ENCODE peak calls at places on chromosomes 13 and 19, in ten cellular contexts. One of them, this sample, is unnamed.

GRCh38 chr19:33302974-33303790 is 848 bp upstream of the CEBPA start:
- DNase-seq in AG04449: no peak
- DNase-seq in MCF 10A: peak
- DNase-seq in RWPE1: peak
- DNase-seq in testis: peak
- DNase-seq in cardiac muscle cell: peak
- DNase-seq in amniotic stem cell: no peak
- DNase-seq in fibroblast of lung: peak
- DNase-seq in natural killer cell: peak
- DNase-seq in BJ: no peak
- DNase-seq in this sample: no peak

GRCh38 chr13:63124863-63125262 is 1709.2 kb upstream of the PCDH20 start:
- DNase-seq in natural killer cell: no peak
- DNase-seq in AG04449: no peak
- DNase-seq in testis: no peak
- DNase-seq in cardiac muscle cell: peak
- DNase-seq in fibroblast of lung: peak
- DNase-seq in MCF 10A: peak
- DNase-seq in RWPE1: no peak
- DNase-seq in amniotic stem cell: no peak
- DNase-seq in BJ: no peak
- DNase-seq in this sample: no peak

GRCh38 chr13:34127523-34127922 is 309.6 kb downstream of the RFC3 start:
- DNase-seq in MCF 10A: no peak
- DNase-seq in BJ: no peak
- DNase-seq in cardiac muscle cell: no peak
- DNase-seq in AG04449: no peak
- DNase-seq in natural killer cell: no peak
- DNase-seq in fibroblast of lung: no peak
- DNase-seq in RWPE1: no peak
- DNase-seq in amniotic stem cell: no peak
- DNase-seq in testis: no peak
- DNase-seq in this sample: no peak

GRCh38 chr13:24407844-24408243 is 98.5 kb downstream of the C1QTNF9 start:
- DNase-seq in amniotic stem cell: no peak
- DNase-seq in MCF 10A: no peak
- DNase-seq in AG04449: no peak
- DNase-seq in BJ: no peak
- DNase-seq in natural killer cell: no peak
- DNase-seq in RWPE1: no peak
- DNase-seq in fibroblast of lung: no peak
- DNase-seq in testis: no peak
- DNase-seq in cardiac muscle cell: no peak
- DNase-seq in this sample: no peak

GRCh38 chr13:26184791-26185250 is 37.3 kb downstream of the RNF6 start:
- DNase-seq in testis: peak
- DNase-seq in natural killer cell: peak
- DNase-seq in AG04449: no peak
- DNase-seq in amniotic stem cell: peak
- DNase-seq in MCF 10A: peak
- DNase-seq in cardiac muscle cell: peak
- DNase-seq in BJ: no peak
- DNase-seq in fibroblast of lung: peak
- DNase-seq in RWPE1: peak
- DNase-seq in this sample: peak

GRCh38 chr13:89490661-89491060 is 1819.5 kb downstream of the SLITRK5 start:
- DNase-seq in natural killer cell: no peak
- DNase-seq in testis: no peak
- DNase-seq in fibroblast of lung: peak
- DNase-seq in AG04449: no peak
- DNase-seq in amniotic stem cell: no peak
- DNase-seq in RWPE1: no peak
- DNase-seq in BJ: no peak
- DNase-seq in cardiac muscle cell: no peak
- DNase-seq in MCF 10A: no peak
- DNase-seq in this sample: no peak

GRCh38 chr13:53151692-53152421 is 123.2 kb downstream of the OLFM4 start:
- DNase-seq in natural killer cell: peak
- DNase-seq in amniotic stem cell: no peak
- DNase-seq in MCF 10A: peak
- DNase-seq in cardiac muscle cell: peak
- DNase-seq in AG04449: no peak
- DNase-seq in BJ: no peak
- DNase-seq in RWPE1: peak
- DNase-seq in testis: peak
- DNase-seq in fibroblast of lung: peak
- DNase-seq in this sample: peak

GRCh38 chr19:44747739-44748425 is 626 bp upstream of the BCL3 start:
- DNase-seq in amniotic stem cell: peak
- DNase-seq in MCF 10A: peak
- DNase-seq in cardiac muscle cell: peak
- DNase-seq in testis: peak
- DNase-seq in BJ: no peak
- DNase-seq in AG04449: no peak
- DNase-seq in fibroblast of lung: peak
- DNase-seq in RWPE1: no peak
- DNase-seq in natural killer cell: no peak
- DNase-seq in this sample: no peak

GRCh38 chr13:97205971-97206370 is 16.2 kb upstream of the MBNL2 start:
- DNase-seq in RWPE1: peak
- DNase-seq in cardiac muscle cell: no peak
- DNase-seq in MCF 10A: no peak
- DNase-seq in AG04449: no peak
- DNase-seq in amniotic stem cell: no peak
- DNase-seq in BJ: no peak
- DNase-seq in fibroblast of lung: peak
- DNase-seq in natural killer cell: no peak
- DNase-seq in testis: no peak
- DNase-seq in this sample: no peak

GRCh38 chr13:29621841-29622240 is 26.4 kb upstream of the SLC7A1 start:
- DNase-seq in RWPE1: no peak
- DNase-seq in testis: no peak
- DNase-seq in BJ: no peak
- DNase-seq in AG04449: no peak
- DNase-seq in MCF 10A: no peak
- DNase-seq in amniotic stem cell: no peak
- DNase-seq in fibroblast of lung: peak
- DNase-seq in natural killer cell: no peak
- DNase-seq in cardiac muscle cell: no peak
- DNase-seq in this sample: no peak

GRCh38 chr19:13070425-13071140 is 32.1 kb downstream of the LYL1 start:
- DNase-seq in MCF 10A: no peak
- DNase-seq in fibroblast of lung: no peak
- DNase-seq in RWPE1: no peak
- DNase-seq in cardiac muscle cell: no peak
- DNase-seq in AG04449: no peak
- DNase-seq in testis: no peak
- DNase-seq in natural killer cell: no peak
- DNase-seq in BJ: no peak
- DNase-seq in amniotic stem cell: no peak
- DNase-seq in this sample: no peak

GRCh38 chr19:3450796-3451411 is 29.4 kb downstream of the SMIM24 start:
- DNase-seq in MCF 10A: peak
- DNase-seq in fibroblast of lung: peak
- DNase-seq in amniotic stem cell: peak
- DNase-seq in AG04449: peak
- DNase-seq in RWPE1: peak
- DNase-seq in cardiac muscle cell: no peak
- DNase-seq in testis: peak
- DNase-seq in natural killer cell: no peak
- DNase-seq in BJ: peak
- DNase-seq in this sample: no peak

GRCh38 chr19:7998081-7998480 is 7.4 kb downstream of the ELAVL1 start:
- DNase-seq in fibroblast of lung: peak
- DNase-seq in testis: no peak
- DNase-seq in AG04449: no peak
- DNase-seq in natural killer cell: no peak
- DNase-seq in cardiac muscle cell: peak
- DNase-seq in BJ: no peak
- DNase-seq in MCF 10A: no peak
- DNase-seq in amniotic stem cell: no peak
- DNase-seq in RWPE1: no peak
- DNase-seq in this sample: no peak

GRCh38 chr19:38290631-38291147 is 13.4 kb upstream of the C19orf33 start:
- DNase-seq in AG04449: peak
- DNase-seq in BJ: peak
- DNase-seq in cardiac muscle cell: no peak
- DNase-seq in MCF 10A: peak
- DNase-seq in amniotic stem cell: peak
- DNase-seq in RWPE1: peak
- DNase-seq in fibroblast of lung: peak
- DNase-seq in testis: no peak
- DNase-seq in natural killer cell: no peak
- DNase-seq in this sample: no peak

GRCh38 chr13:83121904-83122303 is 760.4 kb downstream of the SLITRK1 start:
- DNase-seq in AG04449: no peak
- DNase-seq in RWPE1: no peak
- DNase-seq in amniotic stem cell: no peak
- DNase-seq in fibroblast of lung: peak
- DNase-seq in BJ: no peak
- DNase-seq in natural killer cell: no peak
- DNase-seq in cardiac muscle cell: no peak
- DNase-seq in MCF 10A: no peak
- DNase-seq in testis: no peak
- DNase-seq in this sample: no peak

GRCh38 chr13:50838701-50839100 is 4.8 kb downstream of the DLEU7 start:
- DNase-seq in MCF 10A: no peak
- DNase-seq in cardiac muscle cell: no peak
- DNase-seq in RWPE1: no peak
- DNase-seq in fibroblast of lung: no peak
- DNase-seq in AG04449: no peak
- DNase-seq in BJ: no peak
- DNase-seq in testis: no peak
- DNase-seq in natural killer cell: no peak
- DNase-seq in amniotic stem cell: no peak
- DNase-seq in this sample: no peak

This sample was measured in HuH-7.5.